ENCODE peak calls at places on chromosome 2, in nine cellular contexts. D is HCT116, J is hepatocyte, U is iPS DF 6.9, W is pancreas, X is GM23248, G is H9, A is A549, N is DND-41. Q is an unnamed sample.

GRCh38 chr2:134508396-134508795 is 210.4 kb downstream of the TMEM163 start:
- DNase-seq in A (no peak), U (no peak), W (no peak), J (no peak), N (no peak), G (no peak), X (no peak), D (no peak), Q (no peak)

GRCh38 chr2:7023542-7023941 is 106.3 kb downstream of the RNF144A start:
- DNase-seq in N (no peak), A (no peak), J (peak; percentile 41), D (no peak), U (no peak), G (no peak), W (peak; percentile 86), X (peak; percentile 44), Q (no peak)

GRCh38 chr2:15127251-15127650 is 433.9 kb downstream of the NBAS start:
- DNase-seq in X (no peak), A (no peak), N (no peak), J (no peak), D (no peak), W (no peak), U (no peak), G (no peak), Q (no peak)

GRCh38 chr2:201129044-201129505 is 13.1 kb downstream of the CFLAR start:
- DNase-seq in N (no peak), J (peak; percentile 71), D (no peak), W (no peak), U (no peak), X (peak; percentile 82), G (no peak), A (no peak), Q (peak; percentile 30)

GRCh38 chr2:18479901-18480369 is 80.5 kb downstream of the RDH14 start:
- DNase-seq in J (peak; percentile 14), A (no peak), U (no peak), W (no peak), X (peak; percentile 49), G (no peak), D (no peak), N (no peak), Q (no peak)

GRCh38 chr2:56260415-56260814 is 76.6 kb downstream of the CCDC85A start:
- DNase-seq in W (no peak), D (no peak), U (no peak), G (no peak), J (no peak), A (no peak), X (peak; percentile 28), N (no peak), Q (no peak)

GRCh38 chr2:86392873-86393272 is 48.3 kb upstream of the KDM3A start:
- DNase-seq in X (no peak), U (no peak), J (no peak), N (no peak), W (no peak), D (no peak), G (no peak), A (no peak), Q (no peak)

GRCh38 chr2:222882484-222882928 is 21.7 kb downstream of the ACSL3 start:
- DNase-seq in N (no peak), J (no peak), W (no peak), X (no peak), U (no peak), G (no peak), A (no peak), D (no peak), Q (no peak)

GRCh38 chr2:164913640-164914346 is 41.5 kb downstream of the SLC38A11 start:
- DNase-seq in U (no peak), X (peak; percentile 56), N (no peak), D (no peak), J (peak; percentile 53), A (no peak), W (peak; percentile 20), G (no peak), Q (peak; percentile 41)

GRCh38 chr2:7911196-7911595 is 770.7 kb upstream of the ID2 start:
- DNase-seq in X (no peak), D (no peak), W (no peak), U (no peak), G (no peak), A (no peak), N (no peak), J (no peak), Q (no peak)

GRCh38 chr2:216108310-216108966 is 710 bp upstream of the XRCC5 start:
- DNase-seq in W (peak; percentile 16), X (peak; percentile 25), D (no peak), G (peak; percentile 33), A (no peak), J (peak; percentile 30), N (peak; percentile 18), U (no peak), Q (peak; percentile 65)

GRCh38 chr2:47254464-47254863 is 99.4 kb upstream of the STPG4 start:
- DNase-seq in W (no peak), A (no peak), X (no peak), N (no peak), U (no peak), G (no peak), J (no peak), D (no peak), Q (no peak)

GRCh38 chr2:11117776-11118175 is 37.5 kb upstream of the SLC66A3 start:
- DNase-seq in J (no peak), D (no peak), X (no peak), W (no peak), G (no peak), A (no peak), N (no peak), U (no peak), Q (no peak)

GRCh38 chr2:6111676-6112294 is 419.6 kb downstream of the SOX11 start:
- DNase-seq in D (no peak), U (no peak), X (no peak), G (no peak), A (no peak), J (no peak), W (no peak), N (no peak), Q (no peak)

GRCh38 chr2:2050321-2050905 is 280.7 kb downstream of the MYT1L start:
- DNase-seq in X (no peak), U (no peak), A (no peak), G (no peak), N (no peak), J (no peak), D (no peak), W (no peak), Q (no peak)

GRCh38 chr2:197241590-197241989 is 69.0 kb downstream of the ANKRD44 start:
- DNase-seq in W (no peak), N (no peak), J (no peak), X (no peak), G (no peak), D (no peak), A (no peak), U (no peak), Q (no peak)
- H3K4me1 ChIP-seq in W (no peaks in the 10 kb centered on the region), N (peaks cover 30% of the 10 kb centered on the region), J (no peaks in the 10 kb centered on the region), X (no peaks in the 10 kb centered on the region), G (no peaks in the 10 kb centered on the region), D (no peaks in the 10 kb centered on the region), A (no peaks in the 10 kb centered on the region), U (no peaks in the 10 kb centered on the region), Q (no peaks in the 10 kb centered on the region)

GRCh38 chr2:234490239-234491074 is 6.4 kb downstream of the ARL4C start:
- DNase-seq in U (no peak), N (no peak), J (no peak), G (no peak), D (no peak), A (no peak), W (no peak), X (no peak), Q (no peak)

GRCh38 chr2:234492687-234493086 is 4.2 kb downstream of the ARL4C start:
- DNase-seq in W (no peak), J (no peak), N (peak; percentile 38), G (no peak), D (no peak), A (no peak), X (no peak), U (no peak), Q (no peak)

GRCh38 chr2:234491281-234491680 is 5.6 kb downstream of the ARL4C start:
- DNase-seq in A (no peak), U (no peak), G (no peak), D (no peak), W (no peak), N (no peak), J (no peak), X (no peak), Q (no peak)

GRCh38 chr2:234493117-234493516 is 3.8 kb downstream of the ARL4C start:
- DNase-seq in U (no peak), N (no peak), W (no peak), J (no peak), A (no peak), X (no peak), G (no peak), D (no peak), Q (no peak)

DNA sequence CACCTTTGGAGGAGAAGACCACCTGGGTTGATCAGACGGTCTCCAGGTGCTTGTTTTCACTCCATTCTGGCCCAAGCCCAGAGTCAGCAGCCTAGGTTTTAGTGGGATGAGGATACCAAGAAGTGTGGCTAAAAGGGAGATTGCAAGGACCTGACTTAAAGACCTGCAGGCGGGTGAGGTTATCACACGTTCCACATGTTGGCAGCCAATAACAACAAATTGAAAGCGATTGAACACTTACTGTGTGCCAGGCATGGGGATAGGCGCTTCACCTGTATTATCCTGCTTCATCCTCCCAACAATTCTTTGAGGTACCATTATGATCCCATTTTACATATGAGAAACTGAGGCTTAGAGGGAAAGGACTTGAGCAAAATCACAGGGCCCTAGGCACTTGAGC is 5.0 kb downstream of the ARL4C start:
- DNase-seq in X (no peak), D (no peak), J (no peak), A (no peak), W (no peak), U (no peak), G (no peak), N (no peak), Q (no peak)
- H3K27ac ChIP-seq in X (no peak overlapping the region), D (no peak overlapping the region), J (no peak overlapping the region), A (no peak overlapping the region), W (no peak overlapping the region), U (no peak overlapping the region), G (no peak overlapping the region), N (peak overlapping the region; percentile 98), Q (no peak overlapping the region)

GRCh38 chr2:226797289-226797988 is 2.2 kb downstream of the IRS1 start:
- DNase-seq in J (peak; percentile 19), G (peak; percentile 38), W (peak; percentile 22), A (no peak), N (no peak), D (no peak), X (peak; percentile 86), U (no peak), Q (no peak)
- H3K4me1 ChIP-seq in J (peaks cover 37% of the 10 kb centered on the region), G (peaks cover 2% of the 10 kb centered on the region), W (peaks cover 30% of the 10 kb centered on the region), A (peaks cover 51% of the 10 kb centered on the region), N (peaks cover 86% of the 10 kb centered on the region), D (peaks cover 78% of the 10 kb centered on the region), X (peaks cover 18% of the 10 kb centered on the region), U (peaks cover 11% of the 10 kb centered on the region), Q (peaks cover 4% of the 10 kb centered on the region)

DNA sequence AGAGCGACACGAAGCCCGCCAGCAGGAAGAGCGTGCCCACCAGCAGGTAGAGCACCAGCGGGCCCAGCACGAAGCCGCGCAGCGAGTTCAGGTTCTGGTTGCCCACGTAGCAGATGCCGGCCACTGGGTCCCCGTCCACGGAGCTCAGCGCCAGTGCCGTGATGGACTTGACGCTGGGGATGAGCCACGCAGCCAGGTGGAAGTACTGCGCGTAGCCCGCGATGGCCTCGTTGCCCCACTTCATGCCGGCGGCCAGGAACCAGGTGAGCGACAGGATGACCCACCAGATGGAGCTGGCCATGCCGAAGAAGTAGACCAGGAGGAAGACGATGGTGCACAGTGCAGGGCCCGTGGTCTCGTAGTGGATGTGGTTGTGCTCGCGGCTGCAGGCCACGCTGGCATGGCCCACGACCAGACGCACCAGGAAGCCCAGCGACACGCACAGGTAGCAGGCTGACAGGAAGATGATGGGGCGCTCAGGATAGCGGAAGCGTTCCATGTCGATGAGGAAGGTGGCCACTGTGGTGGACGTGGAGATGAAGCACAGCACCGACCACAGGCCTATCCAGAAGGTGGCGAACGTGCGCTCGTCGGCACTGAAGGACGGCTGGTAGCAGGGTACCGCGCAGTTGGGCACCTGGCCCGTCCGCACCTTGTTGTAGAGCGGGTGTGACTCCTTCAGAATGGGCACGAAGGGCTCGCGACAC is 2.1 kb downstream of the FZD5 start:
- DNase-seq in J (peak; percentile 67), G (peak; percentile 71), X (peak; percentile 16), U (no peak), W (peak; percentile 58), A (peak; percentile 53), N (no peak), D (no peak), Q (no peak)
- H3K27ac ChIP-seq in J (peak overlapping the region; percentile 97), G (no peak overlapping the region), X (no peak overlapping the region), U (no peak overlapping the region), W (peak overlapping the region; percentile 85), A (peak overlapping the region; percentile 94), N (no peak overlapping the region), D (no peak overlapping the region), Q (no peak overlapping the region)